ENCODE peak calls at places on chromosome 1, in ten cellular contexts. One of them, this sample, is unnamed.

GRCh38 chr1:207470927-207471326 is 16.8 kb downstream of the CR2 start:
- DNase-seq in H54: no peak
- DNase-seq in IMR-90: no peak
- DNase-seq in uterus: no peak
- DNase-seq in ovary: no peak
- DNase-seq in tibial nerve: no peak
- DNase-seq in A549: no peak
- DNase-seq in endothelial cell of umbilical vein: no peak
- DNase-seq in NB4: no peak
- DNase-seq in sigmoid colon: no peak
- DNase-seq in this sample: no peak

GRCh38 chr1:180311011-180311730 is 81.1 kb downstream of the LHX4 start:
- DNase-seq in H54: peak; percentile 13
- DNase-seq in IMR-90: peak; percentile 80
- DNase-seq in uterus: no peak
- DNase-seq in ovary: no peak
- DNase-seq in tibial nerve: no peak
- DNase-seq in A549: peak; percentile 76
- DNase-seq in endothelial cell of umbilical vein: no peak
- DNase-seq in NB4: no peak
- DNase-seq in sigmoid colon: no peak
- DNase-seq in this sample: no peak

GRCh38 chr1:1162597-1163537 is 10.8 kb upstream of the TTLL10 start:
- DNase-seq in H54: no peak
- DNase-seq in IMR-90: no peak
- DNase-seq in uterus: no peak
- DNase-seq in ovary: no peak
- DNase-seq in tibial nerve: no peak
- DNase-seq in A549: no peak
- DNase-seq in endothelial cell of umbilical vein: no peak
- DNase-seq in NB4: no peak
- DNase-seq in sigmoid colon: no peak
- DNase-seq in this sample: no peak

GRCh38 chr1:218201601-218202000 is 83.5 kb upstream of the RRP15 start:
- DNase-seq in H54: no peak
- DNase-seq in IMR-90: no peak
- DNase-seq in uterus: no peak
- DNase-seq in ovary: no peak
- DNase-seq in tibial nerve: no peak
- DNase-seq in A549: no peak
- DNase-seq in endothelial cell of umbilical vein: no peak
- DNase-seq in NB4: no peak
- DNase-seq in sigmoid colon: no peak
- DNase-seq in this sample: no peak

GRCh38 chr1:69373520-69373919 is 194.2 kb upstream of the LRRC7 start:
- DNase-seq in H54: no peak
- DNase-seq in IMR-90: no peak
- DNase-seq in uterus: no peak
- DNase-seq in ovary: no peak
- DNase-seq in tibial nerve: no peak
- DNase-seq in A549: no peak
- DNase-seq in endothelial cell of umbilical vein: no peak
- DNase-seq in NB4: no peak
- DNase-seq in sigmoid colon: no peak
- DNase-seq in this sample: no peak

GRCh38 chr1:16242556-16243407 is 5.8 kb upstream of the CPLANE2 start:
- DNase-seq in H54: no peak
- DNase-seq in IMR-90: no peak
- DNase-seq in uterus: no peak
- DNase-seq in ovary: no peak
- DNase-seq in tibial nerve: no peak
- DNase-seq in A549: no peak
- DNase-seq in endothelial cell of umbilical vein: no peak
- DNase-seq in NB4: no peak
- DNase-seq in sigmoid colon: peak; percentile 64
- DNase-seq in this sample: no peak

GRCh38 chr1:178057863-178058576 is 35.9 kb upstream of the RASAL2 start:
- DNase-seq in H54: no peak
- DNase-seq in IMR-90: peak; percentile 48
- DNase-seq in uterus: peak; percentile 64
- DNase-seq in ovary: peak; percentile 38
- DNase-seq in tibial nerve: peak; percentile 26
- DNase-seq in A549: no peak
- DNase-seq in endothelial cell of umbilical vein: peak; percentile 38
- DNase-seq in NB4: peak; percentile 64
- DNase-seq in sigmoid colon: peak; percentile 80
- DNase-seq in this sample: no peak

GRCh38 chr1:19514391-19514831 is 29.1 kb upstream of the CAPZB start:
- DNase-seq in H54: no peak
- DNase-seq in IMR-90: peak; percentile 77
- DNase-seq in uterus: no peak
- DNase-seq in ovary: no peak
- DNase-seq in tibial nerve: peak; percentile 63
- DNase-seq in A549: no peak
- DNase-seq in endothelial cell of umbilical vein: no peak
- DNase-seq in NB4: no peak
- DNase-seq in sigmoid colon: peak; percentile 78
- DNase-seq in this sample: no peak

GRCh38 chr1:78086697-78087096 is 40.9 kb downstream of the GIPC2 start:
- DNase-seq in H54: no peak
- DNase-seq in IMR-90: no peak
- DNase-seq in uterus: no peak
- DNase-seq in ovary: no peak
- DNase-seq in tibial nerve: no peak
- DNase-seq in A549: no peak
- DNase-seq in endothelial cell of umbilical vein: no peak
- DNase-seq in NB4: no peak
- DNase-seq in sigmoid colon: no peak
- DNase-seq in this sample: no peak

GRCh38 chr1:36730599-36730998 is 247.9 kb upstream of the CSF3R start:
- DNase-seq in H54: no peak
- DNase-seq in IMR-90: no peak
- DNase-seq in uterus: no peak
- DNase-seq in ovary: no peak
- DNase-seq in tibial nerve: no peak
- DNase-seq in A549: no peak
- DNase-seq in endothelial cell of umbilical vein: no peak
- DNase-seq in NB4: no peak
- DNase-seq in sigmoid colon: no peak
- DNase-seq in this sample: no peak

GRCh38 chr1:76285578-76286135 is 211.1 kb downstream of the ST6GALNAC3 start:
- DNase-seq in H54: no peak
- DNase-seq in IMR-90: no peak
- DNase-seq in uterus: no peak
- DNase-seq in ovary: no peak
- DNase-seq in tibial nerve: no peak
- DNase-seq in A549: no peak
- DNase-seq in endothelial cell of umbilical vein: no peak
- DNase-seq in NB4: no peak
- DNase-seq in sigmoid colon: no peak
- DNase-seq in this sample: no peak

GRCh38 chr1:230596306-230596705 is 46.0 kb upstream of the COG2 start:
- DNase-seq in H54: no peak
- DNase-seq in IMR-90: no peak
- DNase-seq in uterus: no peak
- DNase-seq in ovary: no peak
- DNase-seq in tibial nerve: no peak
- DNase-seq in A549: no peak
- DNase-seq in endothelial cell of umbilical vein: no peak
- DNase-seq in NB4: no peak
- DNase-seq in sigmoid colon: no peak
- DNase-seq in this sample: no peak

GRCh38 chr1:68384321-68384813 is 65.4 kb downstream of the RPE65 start:
- DNase-seq in H54: peak; percentile 44
- DNase-seq in IMR-90: peak; percentile 100
- DNase-seq in uterus: no peak
- DNase-seq in ovary: no peak
- DNase-seq in tibial nerve: no peak
- DNase-seq in A549: peak; percentile 89
- DNase-seq in endothelial cell of umbilical vein: peak; percentile 98
- DNase-seq in NB4: peak; percentile 2
- DNase-seq in sigmoid colon: no peak
- DNase-seq in this sample: no peak

GRCh38 chr1:179230721-179231120 is 1.2 kb upstream of the ABL2 start:
- DNase-seq in H54: no peak
- DNase-seq in IMR-90: no peak
- DNase-seq in uterus: no peak
- DNase-seq in ovary: no peak
- DNase-seq in tibial nerve: no peak
- DNase-seq in A549: peak; percentile 33
- DNase-seq in endothelial cell of umbilical vein: no peak
- DNase-seq in NB4: no peak
- DNase-seq in sigmoid colon: no peak
- DNase-seq in this sample: no peak

GRCh38 chr1:108048311-108049082 is 83.5 kb upstream of the VAV3 start:
- DNase-seq in H54: no peak
- DNase-seq in IMR-90: no peak
- DNase-seq in uterus: no peak
- DNase-seq in ovary: no peak
- DNase-seq in tibial nerve: no peak
- DNase-seq in A549: no peak
- DNase-seq in endothelial cell of umbilical vein: no peak
- DNase-seq in NB4: no peak
- DNase-seq in sigmoid colon: no peak
- DNase-seq in this sample: no peak

GRCh38 chr1:17030186-17030585 is 18.5 kb upstream of the ATP13A2 start:
- DNase-seq in H54: no peak
- DNase-seq in IMR-90: no peak
- DNase-seq in uterus: no peak
- DNase-seq in ovary: no peak
- DNase-seq in tibial nerve: no peak
- DNase-seq in A549: no peak
- DNase-seq in endothelial cell of umbilical vein: no peak
- DNase-seq in NB4: no peak
- DNase-seq in sigmoid colon: no peak
- DNase-seq in this sample: no peak

GRCh38 chr1:156444407-156445001 is 56.1 kb downstream of the MEF2D start:
- DNase-seq in H54: no peak
- DNase-seq in IMR-90: no peak
- DNase-seq in uterus: no peak
- DNase-seq in ovary: no peak
- DNase-seq in tibial nerve: no peak
- DNase-seq in A549: peak; percentile 61
- DNase-seq in endothelial cell of umbilical vein: peak; percentile 43
- DNase-seq in NB4: peak; percentile 67
- DNase-seq in sigmoid colon: no peak
- DNase-seq in this sample: no peak

GRCh38 chr1:234617986-234618725 is 8.2 kb upstream of the IRF2BP2 start:
- DNase-seq in H54: no peak
- DNase-seq in IMR-90: peak; percentile 85
- DNase-seq in uterus: no peak
- DNase-seq in ovary: no peak
- DNase-seq in tibial nerve: no peak
- DNase-seq in A549: no peak
- DNase-seq in endothelial cell of umbilical vein: peak; percentile 70
- DNase-seq in NB4: no peak
- DNase-seq in sigmoid colon: no peak
- DNase-seq in this sample: no peak

GRCh38 chr1:68426594-68426993 is 23.2 kb downstream of the RPE65 start:
- DNase-seq in H54: no peak
- DNase-seq in IMR-90: no peak
- DNase-seq in uterus: no peak
- DNase-seq in ovary: no peak
- DNase-seq in tibial nerve: no peak
- DNase-seq in A549: no peak
- DNase-seq in endothelial cell of umbilical vein: no peak
- DNase-seq in NB4: no peak
- DNase-seq in sigmoid colon: no peak
- DNase-seq in this sample: no peak

GRCh38 chr1:60425528-60425927 is 352.0 kb upstream of the C1orf87 start:
- DNase-seq in H54: peak; percentile 4
- DNase-seq in IMR-90: no peak
- DNase-seq in uterus: no peak
- DNase-seq in ovary: no peak
- DNase-seq in tibial nerve: no peak
- DNase-seq in A549: no peak
- DNase-seq in endothelial cell of umbilical vein: peak; percentile 13
- DNase-seq in NB4: peak; percentile 4
- DNase-seq in sigmoid colon: no peak
- DNase-seq in this sample: no peak

GRCh38 chr1:41404308-41404755 is 43.1 kb downstream of the FOXO6 start:
- DNase-seq in H54: no peak
- DNase-seq in IMR-90: no peak
- DNase-seq in uterus: no peak
- DNase-seq in ovary: no peak
- DNase-seq in tibial nerve: no peak
- DNase-seq in A549: peak; percentile 36
- DNase-seq in endothelial cell of umbilical vein: peak; percentile 40
- DNase-seq in NB4: peak; percentile 34
- DNase-seq in sigmoid colon: no peak
- DNase-seq in this sample: no peak

GRCh38 chr1:95085376-95085775 is 12.6 kb upstream of the ALG14 start:
- DNase-seq in H54: no peak
- DNase-seq in IMR-90: no peak
- DNase-seq in uterus: no peak
- DNase-seq in ovary: no peak
- DNase-seq in tibial nerve: no peak
- DNase-seq in A549: no peak
- DNase-seq in endothelial cell of umbilical vein: no peak
- DNase-seq in NB4: no peak
- DNase-seq in sigmoid colon: no peak
- DNase-seq in this sample: no peak
- TF ChIP-seq POLR2A in H54: no peak
- TF ChIP-seq POLR2A in IMR-90: no peak
- TF ChIP-seq POLR2A in uterus: no peak
- TF ChIP-seq POLR2A in ovary: no peak
- TF ChIP-seq POLR2A in tibial nerve: no peak
- TF ChIP-seq POLR2A in A549: no peak
- TF ChIP-seq POLR2A in endothelial cell of umbilical vein: no peak
- TF ChIP-seq POLR2A in NB4: no peak
- TF ChIP-seq POLR2A in sigmoid colon: no peak
- TF ChIP-seq POLR2A in this sample: no peak

GRCh38 chr1:244834596-244835275 is 722 bp upstream of the COX20 start:
- DNase-seq in H54: peak; percentile 49
- DNase-seq in IMR-90: peak; percentile 92
- DNase-seq in uterus: no peak
- DNase-seq in ovary: no peak
- DNase-seq in tibial nerve: peak; percentile 72
- DNase-seq in A549: peak; percentile 95
- DNase-seq in endothelial cell of umbilical vein: peak; percentile 92
- DNase-seq in NB4: peak; percentile 97
- DNase-seq in sigmoid colon: peak; percentile 94
- DNase-seq in this sample: no peak
- TF ChIP-seq POLR2A in H54: peak; percentile 92
- TF ChIP-seq POLR2A in IMR-90: peak; percentile 84
- TF ChIP-seq POLR2A in uterus: no peak
- TF ChIP-seq POLR2A in ovary: peak; percentile 44
- TF ChIP-seq POLR2A in tibial nerve: peak; percentile 29
- TF ChIP-seq POLR2A in A549: peak; percentile 86
- TF ChIP-seq POLR2A in endothelial cell of umbilical vein: peak; percentile 11
- TF ChIP-seq POLR2A in NB4: peak; percentile 56
- TF ChIP-seq POLR2A in sigmoid colon: peak; percentile 60
- TF ChIP-seq POLR2A in this sample: peak; percentile 86

GRCh38 chr1:67211589-67212563 is 45.6 kb downstream of the IL23R start:
- DNase-seq in H54: no peak
- DNase-seq in IMR-90: peak; percentile 34
- DNase-seq in uterus: no peak
- DNase-seq in ovary: no peak
- DNase-seq in tibial nerve: no peak
- DNase-seq in A549: peak; percentile 20
- DNase-seq in endothelial cell of umbilical vein: peak; percentile 32
- DNase-seq in NB4: peak; percentile 24
- DNase-seq in sigmoid colon: no peak
- DNase-seq in this sample: no peak
- TF ChIP-seq POLR2A in H54: no peak
- TF ChIP-seq POLR2A in IMR-90: no peak
- TF ChIP-seq POLR2A in uterus: no peak
- TF ChIP-seq POLR2A in ovary: no peak
- TF ChIP-seq POLR2A in tibial nerve: no peak
- TF ChIP-seq POLR2A in A549: no peak
- TF ChIP-seq POLR2A in endothelial cell of umbilical vein: no peak
- TF ChIP-seq POLR2A in NB4: no peak
- TF ChIP-seq POLR2A in sigmoid colon: no peak
- TF ChIP-seq POLR2A in this sample: no peak

GRCh38 chr1:99669376-99669775 is 23.5 kb downstream of the PALMD start:
- DNase-seq in H54: no peak
- DNase-seq in IMR-90: no peak
- DNase-seq in uterus: no peak
- DNase-seq in ovary: no peak
- DNase-seq in tibial nerve: no peak
- DNase-seq in A549: no peak
- DNase-seq in endothelial cell of umbilical vein: no peak
- DNase-seq in NB4: no peak
- DNase-seq in sigmoid colon: no peak
- DNase-seq in this sample: no peak
- TF ChIP-seq POLR2A in H54: no peak
- TF ChIP-seq POLR2A in IMR-90: no peak
- TF ChIP-seq POLR2A in uterus: no peak
- TF ChIP-seq POLR2A in ovary: no peak
- TF ChIP-seq POLR2A in tibial nerve: no peak
- TF ChIP-seq POLR2A in A549: no peak
- TF ChIP-seq POLR2A in endothelial cell of umbilical vein: no peak
- TF ChIP-seq POLR2A in NB4: no peak
- TF ChIP-seq POLR2A in sigmoid colon: no peak
- TF ChIP-seq POLR2A in this sample: no peak

This sample was measured in GM12892.